ENCODE peak calls at places on chromosomes 11 and 22, in seven cellular contexts. One of them, this sample, is unnamed.

GRCh38 chr22:38032681-38033521 is 24.3 kb upstream of the PICK1 start:
- DNase-seq in astrocyte: peak; percentile 64
- DNase-seq in PC-9: no peak
- DNase-seq in stimulated activated CD4-positive, alpha-beta T cell treated with anti-CD3 and anti-CD28 coated beads, Interleukin-4, amount 100 ng/mL, for 1 hour: no peak
- DNase-seq in A172: peak; percentile 12
- DNase-seq in posterior vena cava: no peak
- DNase-seq in brain microvascular endothelial cell: peak; percentile 74
- DNase-seq in this sample: no peak

GRCh38 chr11:119937412-119937811 is 200.5 kb downstream of the TRIM29 start:
- DNase-seq in astrocyte: no peak
- DNase-seq in PC-9: no peak
- DNase-seq in stimulated activated CD4-positive, alpha-beta T cell treated with anti-CD3 and anti-CD28 coated beads, Interleukin-4, amount 100 ng/mL, for 1 hour: no peak
- DNase-seq in A172: no peak
- DNase-seq in posterior vena cava: peak; percentile 9
- DNase-seq in brain microvascular endothelial cell: no peak
- DNase-seq in this sample: no peak

GRCh38 chr22:19842386-19843106 is 12.1 kb downstream of the GNB1L start:
- DNase-seq in astrocyte: no peak
- DNase-seq in PC-9: no peak
- DNase-seq in stimulated activated CD4-positive, alpha-beta T cell treated with anti-CD3 and anti-CD28 coated beads, Interleukin-4, amount 100 ng/mL, for 1 hour: no peak
- DNase-seq in A172: no peak
- DNase-seq in posterior vena cava: no peak
- DNase-seq in brain microvascular endothelial cell: no peak
- DNase-seq in this sample: no peak

GRCh38 chr11:130737866-130738431 is 178.3 kb downstream of the SNX19 start:
- DNase-seq in astrocyte: peak; percentile 98
- DNase-seq in PC-9: no peak
- DNase-seq in stimulated activated CD4-positive, alpha-beta T cell treated with anti-CD3 and anti-CD28 coated beads, Interleukin-4, amount 100 ng/mL, for 1 hour: no peak
- DNase-seq in A172: peak; percentile 79
- DNase-seq in posterior vena cava: peak; percentile 87
- DNase-seq in brain microvascular endothelial cell: peak; percentile 74
- DNase-seq in this sample: no peak

GRCh38 chr22:33512961-33513360 is 407.3 kb downstream of the LARGE1 start:
- DNase-seq in astrocyte: peak; percentile 75
- DNase-seq in PC-9: no peak
- DNase-seq in stimulated activated CD4-positive, alpha-beta T cell treated with anti-CD3 and anti-CD28 coated beads, Interleukin-4, amount 100 ng/mL, for 1 hour: no peak
- DNase-seq in A172: peak; percentile 0
- DNase-seq in posterior vena cava: no peak
- DNase-seq in brain microvascular endothelial cell: no peak
- DNase-seq in this sample: no peak

GRCh38 chr11:844693-845644 is 2.3 kb downstream of the TSPAN4 start:
- DNase-seq in astrocyte: peak; percentile 64
- DNase-seq in PC-9: peak; percentile 72
- DNase-seq in stimulated activated CD4-positive, alpha-beta T cell treated with anti-CD3 and anti-CD28 coated beads, Interleukin-4, amount 100 ng/mL, for 1 hour: no peak
- DNase-seq in A172: peak; percentile 97
- DNase-seq in posterior vena cava: peak; percentile 97
- DNase-seq in brain microvascular endothelial cell: no peak
- DNase-seq in this sample: no peak

GRCh38 chr11:91790873-91791468 is 433.6 kb upstream of the FAT3 start:
- DNase-seq in astrocyte: no peak
- DNase-seq in PC-9: no peak
- DNase-seq in stimulated activated CD4-positive, alpha-beta T cell treated with anti-CD3 and anti-CD28 coated beads, Interleukin-4, amount 100 ng/mL, for 1 hour: no peak
- DNase-seq in A172: no peak
- DNase-seq in posterior vena cava: no peak
- DNase-seq in brain microvascular endothelial cell: no peak
- DNase-seq in this sample: no peak

GRCh38 chr11:76124905-76125566 is 81.3 kb downstream of the WNT11 start:
- DNase-seq in astrocyte: no peak
- DNase-seq in PC-9: no peak
- DNase-seq in stimulated activated CD4-positive, alpha-beta T cell treated with anti-CD3 and anti-CD28 coated beads, Interleukin-4, amount 100 ng/mL, for 1 hour: no peak
- DNase-seq in A172: no peak
- DNase-seq in posterior vena cava: no peak
- DNase-seq in brain microvascular endothelial cell: no peak
- DNase-seq in this sample: no peak

GRCh38 chr11:118133816-118134215 is 18.8 kb downstream of the SCN4B start:
- DNase-seq in astrocyte: no peak
- DNase-seq in PC-9: no peak
- DNase-seq in stimulated activated CD4-positive, alpha-beta T cell treated with anti-CD3 and anti-CD28 coated beads, Interleukin-4, amount 100 ng/mL, for 1 hour: no peak
- DNase-seq in A172: no peak
- DNase-seq in posterior vena cava: peak; percentile 53
- DNase-seq in brain microvascular endothelial cell: no peak
- DNase-seq in this sample: no peak

GRCh38 chr11:64013141-64013896 is 22.4 kb upstream of the FLRT1 start:
- DNase-seq in astrocyte: no peak
- DNase-seq in PC-9: no peak
- DNase-seq in stimulated activated CD4-positive, alpha-beta T cell treated with anti-CD3 and anti-CD28 coated beads, Interleukin-4, amount 100 ng/mL, for 1 hour: no peak
- DNase-seq in A172: no peak
- DNase-seq in posterior vena cava: no peak
- DNase-seq in brain microvascular endothelial cell: no peak
- DNase-seq in this sample: no peak

GRCh38 chr11:83181815-83182214 is 11.7 kb upstream of the ANKRD42 start:
- DNase-seq in astrocyte: no peak
- DNase-seq in PC-9: no peak
- DNase-seq in stimulated activated CD4-positive, alpha-beta T cell treated with anti-CD3 and anti-CD28 coated beads, Interleukin-4, amount 100 ng/mL, for 1 hour: no peak
- DNase-seq in A172: no peak
- DNase-seq in posterior vena cava: no peak
- DNase-seq in brain microvascular endothelial cell: no peak
- DNase-seq in this sample: no peak

GRCh38 chr11:3732671-3733070 is 61.5 kb upstream of the CHRNA10 start:
- DNase-seq in astrocyte: no peak
- DNase-seq in PC-9: no peak
- DNase-seq in stimulated activated CD4-positive, alpha-beta T cell treated with anti-CD3 and anti-CD28 coated beads, Interleukin-4, amount 100 ng/mL, for 1 hour: no peak
- DNase-seq in A172: no peak
- DNase-seq in posterior vena cava: no peak
- DNase-seq in brain microvascular endothelial cell: no peak
- DNase-seq in this sample: no peak

GRCh38 chr11:63843042-63843441 is 4.1 kb downstream of the MARK2 start:
- DNase-seq in astrocyte: no peak
- DNase-seq in PC-9: no peak
- DNase-seq in stimulated activated CD4-positive, alpha-beta T cell treated with anti-CD3 and anti-CD28 coated beads, Interleukin-4, amount 100 ng/mL, for 1 hour: no peak
- DNase-seq in A172: no peak
- DNase-seq in posterior vena cava: peak; percentile 34
- DNase-seq in brain microvascular endothelial cell: no peak
- DNase-seq in this sample: no peak

GRCh38 chr11:113401718-113402117 is 14.1 kb downstream of the ANKK1 start:
- DNase-seq in astrocyte: no peak
- DNase-seq in PC-9: peak; percentile 78
- DNase-seq in stimulated activated CD4-positive, alpha-beta T cell treated with anti-CD3 and anti-CD28 coated beads, Interleukin-4, amount 100 ng/mL, for 1 hour: no peak
- DNase-seq in A172: peak; percentile 81
- DNase-seq in posterior vena cava: no peak
- DNase-seq in brain microvascular endothelial cell: no peak
- DNase-seq in this sample: no peak